ENCODE peak calls at places on chromosomes 7 and 10, in five cellular contexts. H is NCI-H2081, E is iPS-NIHi11, M is KBM-7, P is tibial artery. I is an unnamed sample.

GRCh38 chr10:130941886-130942285 is 369.6 kb downstream of the TCERG1L start:
- DNase-seq in H (no peak), E (no peak), M (no peak), P (peak), I (no peak)

GRCh38 chr7:4854916-4855315 is 6.9 kb downstream of the PAPOLB start:
- DNase-seq in H (no peak), E (no peak), M (no peak), P (no peak), I (no peak)

GRCh38 chr10:76388321-76388720 is 956.9 kb downstream of the LRMDA start:
- DNase-seq in H (no peak), E (no peak), M (no peak), P (no peak), I (no peak)

GRCh38 chr7:43104874-43105520 is 7.5 kb upstream of the HECW1 start:
- DNase-seq in H (no peak), E (no peak), M (no peak), P (no peak), I (no peak)

GRCh38 chr10:97393034-97393573 is 8.0 kb downstream of the RRP12 start:
- DNase-seq in H (no peak), E (no peak), M (no peak), P (no peak), I (no peak)

GRCh38 chr10:126731613-126731995 is 61.1 kb upstream of the C10orf90 start:
- DNase-seq in H (no peak), E (no peak), M (no peak), P (no peak), I (no peak)

GRCh38 chr7:150982348-150982747 is 4.2 kb upstream of the KCNH2 start:
- DNase-seq in H (no peak), E (no peak), M (no peak), P (no peak), I (no peak)

GRCh38 chr7:97016392-97017196 is 8.0 kb downstream of the DLX5 start:
- DNase-seq in H (no peak), E (no peak), M (no peak), P (no peak), I (peak)

GRCh38 chr10:97356918-97357317 is 22.4 kb upstream of the FRAT2 start:
- DNase-seq in H (no peak), E (no peak), M (no peak), P (no peak), I (no peak)

GRCh38 chr10:86742230-86742629 is 14.2 kb upstream of the BMPR1A start:
- DNase-seq in H (no peak), E (no peak), M (no peak), P (no peak), I (no peak)

GRCh38 chr10:120578123-120578522 is 121.1 kb downstream of the PLPP4 start:
- DNase-seq in H (no peak), E (no peak), M (no peak), P (no peak), I (peak)

GRCh38 chr7:101956130-101956529 is 138.7 kb downstream of the CUX1 start:
- DNase-seq in H (no peak), E (no peak), M (no peak), P (no peak), I (no peak)

GRCh38 chr10:27568196-27569175 is 64.4 kb downstream of the RAB18 start:
- DNase-seq in H (no peak), E (no peak), M (no peak), P (no peak), I (no peak)